ENCODE peak calls at places on chromosome 11, in seven cellular contexts. B, G, S, O, I, K and P are unnamed samples.

GRCh38 chr11:29844701-29845379 is 172.0 kb downstream of the KCNA4 start:
- DNase-seq in O (no peak), G (no peak), I (no peak), S (no peak), K (no peak), B (no peak), P (no peak)

GRCh38 chr11:128848815-128849455 is 18.2 kb downstream of the KCNJ1 start:
- DNase-seq in O (peak), S (peak), G (peak), I (peak), K (peak), B (no peak), P (no peak)

GRCh38 chr11:44904261-44905080 is 46.2 kb downstream of the TP53I11 start:
- DNase-seq in G (no peak), O (no peak), I (no peak), S (no peak), B (no peak), K (no peak), P (no peak)

GRCh38 chr11:19660076-19660475 is 52.6 kb upstream of the NAV2 start:
- DNase-seq in B (peak), S (peak), K (no peak), O (no peak), I (peak), G (peak), P (no peak)

GRCh38 chr11:3218483-3219280 is at the start of gene MRGPRG:
- DNase-seq in O (no peak), B (no peak), S (no peak), I (no peak), G (no peak), K (no peak), P (no peak)

GRCh38 chr11:13668957-13669521 is 571 bp downstream of the FAR1 start:
- DNase-seq in I (peak), S (peak), K (peak), O (peak), G (peak), B (no peak), P (no peak)

GRCh38 chr11:66467756-66468155 is 1.1 kb downstream of the PELI3 start:
- DNase-seq in B (no peak), I (no peak), S (no peak), O (no peak), K (no peak), G (no peak), P (peak)

GRCh38 chr11:68798221-68798813 is 43.4 kb downstream of the CPT1A start:
- DNase-seq in S (peak), K (peak), B (no peak), G (no peak), O (peak), I (peak), P (peak)

GRCh38 chr11:61717286-61718033 is 35.0 kb upstream of the MYRF start:
- DNase-seq in G (no peak), O (no peak), B (no peak), S (no peak), I (no peak), K (no peak), P (no peak)

GRCh38 chr11:98155696-98156095 is 865.1 kb upstream of the CNTN5 start:
- DNase-seq in S (peak), G (no peak), K (no peak), B (no peak), I (no peak), O (no peak), P (no peak)

GRCh38 chr11:107679255-107680024 is 32.4 kb downstream of the SLN start:
- DNase-seq in K (no peak), B (no peak), S (no peak), I (no peak), O (no peak), G (no peak), P (no peak)

GRCh38 chr11:808427-809286 is 1.1 kb upstream of the RPLP2 start:
- DNase-seq in O (no peak), S (no peak), B (no peak), G (no peak), K (no peak), I (no peak), P (peak)

GRCh38 chr11:14317659-14318325 is 41.2 kb downstream of the RRAS2 start:
- DNase-seq in B (no peak), G (no peak), I (no peak), S (no peak), K (no peak), O (no peak), P (no peak)

GRCh38 chr11:110261195-110262140 is 34.9 kb downstream of the RDX start:
- DNase-seq in B (no peak), K (no peak), G (no peak), I (peak), O (no peak), S (no peak), P (no peak)

GRCh38 chr11:2562181-2562581 is 117.4 kb downstream of the KCNQ1 start:
- DNase-seq in K (no peak), S (no peak), O (no peak), I (no peak), G (no peak), B (no peak), P (peak)

GRCh38 chr11:60842688-60843605 is 1.0 kb downstream of the CCDC86 start:
- DNase-seq in O (no peak), G (no peak), B (no peak), S (no peak), K (no peak), I (peak), P (no peak)

GRCh38 chr11:131678658-131679340 is 308.4 kb downstream of the NTM start:
- DNase-seq in K (no peak), I (no peak), S (no peak), G (no peak), O (no peak), B (no peak), P (no peak)

GRCh38 chr11:495537-495931 is 11.5 kb downstream of the RNH1 start:
- DNase-seq in B (no peak), G (no peak), S (no peak), K (no peak), O (no peak), I (no peak), P (no peak)

GRCh38 chr11:45930031-45930794 is 7.8 kb downstream of the LARGE2 start:
- DNase-seq in S (no peak), B (no peak), G (no peak), O (no peak), K (no peak), I (no peak), P (no peak)

GRCh38 chr11:6320411-6321207 is at the start of gene CAVIN3:
- DNase-seq in O (no peak), B (no peak), G (peak), K (no peak), S (peak), I (peak), P (no peak)

GRCh38 chr11:16773981-16774710 is 35.7 kb downstream of the C11orf58 start:
- DNase-seq in S (no peak), G (no peak), K (no peak), O (no peak), B (no peak), I (no peak), P (no peak)